ENCODE peak calls at places on chromosomes 11 and 22, in four cellular contexts. U is fibroblast of lung, A is colonic mucosa, E is mesothelial cell of epicardium. B is an unnamed sample.

GRCh38 chr11:10637629-10638028 is 55.9 kb downstream of the IRAG1 start:
- DNase-seq in E (no peak), A (no peak), U (no peak), B (no peak)

GRCh38 chr11:78428273-78428651 is 10.6 kb upstream of the GAB2 start:
- DNase-seq in A (no peak), U (no peak), E (no peak), B (no peak)

GRCh38 chr11:93476796-93477195 is 66.4 kb downstream of the SMCO4 start:
- DNase-seq in U (peak; percentile 39), E (no peak), A (no peak), B (no peak)

GRCh38 chr11:118000850-118001228 is 14.6 kb downstream of the IL10RA start:
- DNase-seq in E (no peak), A (no peak), U (no peak), B (no peak)

GRCh38 chr11:68677432-68677831 is 6.9 kb upstream of the GAL start:
- DNase-seq in A (no peak), U (peak; percentile 93), E (no peak), B (no peak)

GRCh38 chr11:19080579-19080993 is 20.1 kb upstream of the MRGPRX2 start:
- DNase-seq in E (no peak), U (peak; percentile 33), A (no peak), B (no peak)

GRCh38 chr11:69639843-69640242 is 1.1 kb upstream of the CCND1 start:
- DNase-seq in A (no peak), U (no peak), E (no peak), B (no peak)

GRCh38 chr11:68997995-68998348 is 15.1 kb downstream of the MRGPRF start:
- DNase-seq in E (no peak), U (no peak), A (no peak), B (no peak)

GRCh38 chr11:111734383-111735261 is 31.6 kb downstream of the PPP2R1B start:
- DNase-seq in E (no peak), A (no peak), U (no peak), B (no peak)

GRCh38 chr11:42770444-42771065 is 541.2 kb upstream of the API5 start:
- DNase-seq in A (peak; percentile 20), U (peak; percentile 3), E (no peak), B (no peak)

GRCh38 chr11:98616256-98616655 is 404.5 kb upstream of the CNTN5 start:
- DNase-seq in A (no peak), U (no peak), E (no peak), B (no peak)

GRCh38 chr11:134536219-134536618 is 124.2 kb upstream of the B3GAT1 start:
- DNase-seq in U (no peak), A (no peak), E (no peak), B (no peak)

GRCh38 chr11:126405374-126405773 is 49.9 kb downstream of the ST3GAL4 start:
- DNase-seq in A (peak; percentile 90), E (no peak), U (no peak), B (no peak)

GRCh38 chr11:120191058-120191457 is 19.8 kb upstream of the OAF start:
- DNase-seq in U (no peak), A (no peak), E (no peak), B (no peak)

GRCh38 chr22:40482391-40482790 is 112.0 kb downstream of the SGSM3 start:
- DNase-seq in E (no peak), A (no peak), U (no peak), B (no peak)

GRCh38 chr11:18775492-18776292 is 15.9 kb downstream of the PTPN5 start:
- DNase-seq in E (peak; percentile 34), U (peak; percentile 65), A (peak; percentile 78), B (peak; percentile 18)

GRCh38 chr22:30755760-30756124 is 61.1 kb downstream of the OSBP2 start:
- DNase-seq in E (no peak), U (no peak), A (no peak), B (no peak)
- TF ChIP-seq CTCF in E (no peak), U (no peak), A (no peak), B (no peak)

DNA sequence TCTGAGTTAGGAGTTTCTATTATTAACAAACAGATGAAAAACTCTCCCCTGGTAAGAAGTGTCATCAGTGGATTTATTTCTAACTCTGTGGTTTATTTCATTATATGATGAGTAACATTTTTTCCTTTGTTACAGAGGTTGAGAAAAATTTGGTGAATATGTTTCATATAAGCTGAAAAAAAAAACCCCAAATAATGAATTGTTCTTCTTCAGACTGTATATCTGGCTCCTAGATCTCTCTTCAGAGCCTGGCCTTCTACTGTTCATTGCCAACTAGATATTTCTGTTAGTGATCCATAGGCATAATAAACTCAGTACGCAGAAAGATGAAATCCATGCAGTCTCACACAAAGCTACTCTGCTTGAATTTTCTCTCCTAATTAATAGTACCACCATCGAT is 29.4 kb upstream of the PDE3B start:
- DNase-seq in U (no peak), A (no peak), E (no peak), B (no peak)
- TF ChIP-seq CTCF in U (no peak), A (no peak), E (no peak), B (no peak)

DNA sequence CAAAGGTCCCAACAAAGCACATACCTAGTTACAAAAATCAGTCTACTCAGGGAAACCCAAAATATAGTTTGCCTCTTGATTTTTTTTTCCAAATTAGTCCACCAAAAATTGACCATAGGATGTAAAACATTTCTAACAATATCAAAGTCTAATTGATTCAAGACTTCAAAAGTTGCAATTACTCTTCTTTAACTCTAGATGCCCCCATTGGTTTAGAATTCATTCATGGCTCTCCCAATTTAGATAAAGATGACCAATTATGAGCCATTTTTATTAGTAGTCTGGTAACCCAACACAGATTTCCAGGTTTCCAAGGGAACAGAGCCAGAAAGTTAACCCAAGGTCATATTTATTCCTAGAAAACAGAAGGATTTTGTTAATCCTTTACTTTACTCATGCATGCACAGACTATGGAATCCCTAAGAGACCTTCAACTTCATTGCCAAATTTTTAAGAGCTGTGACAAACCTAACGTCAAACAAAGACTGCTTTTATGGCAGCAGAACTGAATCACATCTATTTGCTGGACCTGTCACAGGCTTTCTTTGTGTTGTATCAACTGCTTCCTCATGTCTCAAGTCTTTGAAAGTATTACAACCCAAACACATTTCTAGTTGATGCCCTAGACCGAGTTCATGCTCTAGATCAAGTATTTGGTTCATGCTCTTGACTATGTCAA is 55.3 kb downstream of the C22orf42 start:
- DNase-seq in U (peak; percentile 22), A (no peak), E (no peak), B (no peak)
- TF ChIP-seq CTCF in U (peak; percentile 22), A (no peak), E (no peak), B (peak; percentile 65)

DNA sequence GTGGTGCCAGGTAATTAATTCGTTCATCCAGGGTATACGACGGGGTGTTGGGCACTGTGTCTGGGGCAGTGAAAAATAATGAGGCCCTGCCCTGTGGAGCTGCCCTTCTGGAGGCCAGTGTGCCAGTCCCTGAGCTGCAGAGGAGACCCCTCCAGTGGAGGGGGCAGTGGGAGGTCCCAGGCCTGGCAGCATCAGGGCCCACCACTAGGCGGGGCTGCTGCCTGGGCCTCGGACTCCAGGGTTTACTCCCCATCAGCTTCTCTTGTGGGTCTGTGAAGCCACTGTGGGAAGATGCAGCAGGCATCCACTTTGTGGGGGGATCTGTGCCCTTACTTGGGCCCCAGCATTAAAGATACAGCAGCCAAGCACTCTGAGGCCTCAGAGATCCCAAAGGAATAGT is 17.4 kb upstream of the TMPRSS6 start:
- DNase-seq in E (no peak), U (no peak), A (no peak), B (no peak)
- TF ChIP-seq CTCF in E (no peak), U (no peak), A (peak; percentile 37), B (peak; percentile 59)

GRCh38 chr11:109783842-109784241 is 309.4 kb upstream of the ZC3H12C start:
- DNase-seq in E (no peak), A (no peak), U (no peak), B (no peak)

GRCh38 chr11:109785714-109786113 is 307.5 kb upstream of the ZC3H12C start:
- DNase-seq in A (no peak), U (peak; percentile 36), E (no peak), B (no peak)

GRCh38 chr11:109784536-109784935 is 308.7 kb upstream of the ZC3H12C start:
- DNase-seq in U (no peak), E (no peak), A (no peak), B (no peak)

GRCh38 chr11:109783017-109783416 is 310.2 kb upstream of the ZC3H12C start:
- DNase-seq in A (no peak), U (no peak), E (no peak), B (no peak)
- TF ChIP-seq CTCF in A (no peak), U (no peak), E (no peak), B (no peak)

GRCh38 chr11:129881570-129882170 is 13.7 kb downstream of the NFRKB start:
- DNase-seq in A (peak; percentile 38), U (peak; percentile 17), E (no peak), B (no peak)
- TF ChIP-seq CTCF in A (peak; percentile 44), U (peak; percentile 60), E (peak; percentile 71), B (peak; percentile 42)